ENCODE peak calls at places on chromosomes 1 and 21, in five cellular contexts. G, Y, E, N and A are unnamed samples.

GRCh38 chr1:89022167-89022959 is at the start of gene GBP3:
- DNase-seq in G (no peak), Y (peak), E (peak), N (no peak), A (peak)

GRCh38 chr1:153880962-153881361 is 41.8 kb downstream of the GATAD2B start:
- DNase-seq in G (peak), Y (peak), E (peak), N (peak), A (peak)

GRCh38 chr1:244100691-244101453 is 49.8 kb downstream of the ZBTB18 start:
- DNase-seq in G (no peak), Y (peak), E (peak), N (no peak), A (no peak)

GRCh38 chr1:162710349-162710748 is 78.1 kb downstream of the DDR2 start:
- DNase-seq in G (no peak), Y (peak), E (no peak), N (no peak), A (no peak)

GRCh38 chr1:64161347-64162080 is 41.9 kb upstream of the UBE2U start:
- DNase-seq in G (no peak), Y (peak), E (no peak), N (peak), A (peak)

GRCh38 chr21:46188226-46189212 is 4.3 kb upstream of the SPATC1L start:
- DNase-seq in G (peak), Y (peak), E (no peak), N (peak), A (peak)

GRCh38 chr1:3133671-3134070 is 64.7 kb downstream of the PRDM16 start:
- DNase-seq in G (no peak), Y (no peak), E (no peak), N (no peak), A (no peak)

GRCh38 chr1:38489844-38490270 is 369.7 kb downstream of the RRAGC start:
- DNase-seq in G (no peak), Y (peak), E (no peak), N (no peak), A (no peak)

GRCh38 chr1:15146971-15147376 is 6.6 kb upstream of the TMEM51 start:
- DNase-seq in G (no peak), Y (no peak), E (no peak), N (no peak), A (no peak)

GRCh38 chr1:41980872-41981653 is 62.3 kb upstream of the HIVEP3 start:
- DNase-seq in G (no peak), Y (no peak), E (no peak), N (no peak), A (no peak)

GRCh38 chr1:201396859-201397464 is 2.2 kb downstream of the LAD1 start:
- DNase-seq in G (no peak), Y (no peak), E (no peak), N (no peak), A (no peak)

GRCh38 chr1:170369000-170369399 is 163.0 kb upstream of the GORAB start:
- DNase-seq in G (no peak), Y (no peak), E (no peak), N (no peak), A (no peak)

DNA sequence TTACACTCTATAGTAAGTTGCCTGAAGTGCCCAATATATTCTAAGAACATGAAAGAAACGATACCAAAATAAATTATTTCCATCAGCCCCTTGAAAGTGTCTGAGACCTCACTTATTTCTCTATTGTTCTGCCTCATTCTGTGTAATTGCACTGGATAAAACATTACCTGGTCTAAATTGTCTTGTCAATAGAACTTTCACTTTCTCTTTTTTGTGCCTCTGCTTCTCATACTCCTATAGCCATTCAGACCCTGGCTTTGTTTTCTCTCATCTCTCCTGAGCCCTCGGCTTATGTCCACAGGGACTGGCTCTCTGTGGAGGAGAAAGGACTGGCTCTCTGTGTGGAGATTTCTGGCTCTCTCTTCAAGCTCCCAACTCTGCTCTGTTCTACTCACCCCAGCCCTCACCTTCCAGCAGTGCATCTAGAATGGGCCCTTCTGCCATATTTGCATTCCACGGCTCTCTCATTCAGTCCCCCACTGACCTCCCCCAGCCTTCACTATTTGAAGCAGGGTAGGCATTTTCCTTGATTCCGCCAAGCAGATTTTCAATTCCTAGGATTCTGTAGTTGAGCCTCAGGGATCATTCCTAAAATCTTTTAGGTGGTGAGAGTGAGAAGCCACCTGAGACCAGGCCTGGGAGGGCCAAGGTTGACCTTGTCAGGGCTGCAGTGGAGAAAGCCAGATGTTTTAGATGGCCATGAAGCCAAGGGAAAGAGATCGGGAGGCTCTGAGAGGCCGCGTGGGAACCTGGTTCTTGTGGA is 15.9 kb upstream of the GALNT2 start:
- DNase-seq in G (no peak), Y (no peak), E (no peak), N (no peak), A (no peak)
- H3K4me3 ChIP-seq in G (no peak), Y (no peak), E (no peak), N (no peak), A (no peak)

DNA sequence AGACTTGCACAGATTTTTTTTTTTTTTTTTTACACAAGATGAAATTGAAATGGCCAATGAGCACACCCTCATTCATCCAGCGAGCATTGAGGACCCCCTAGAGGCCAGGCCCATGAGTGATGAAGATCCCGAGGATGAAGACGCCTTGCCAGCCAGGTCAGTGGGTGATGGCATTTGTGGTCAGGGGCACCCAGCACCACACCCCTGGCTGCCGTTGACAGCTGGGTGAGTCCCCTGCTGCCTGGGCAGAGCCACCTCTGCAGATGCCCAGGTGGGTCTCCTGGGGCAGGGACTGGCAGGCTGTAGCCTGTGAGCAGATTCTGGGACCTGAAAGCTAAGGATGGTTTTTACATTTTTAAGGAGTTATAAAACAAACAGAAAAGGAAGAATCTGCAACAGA is 60.3 kb downstream of the ADARB1 start:
- DNase-seq in G (no peak), Y (no peak), E (no peak), N (no peak), A (no peak)
- TF ChIP-seq CTCF in G (no peak), Y (no peak), E (no peak), N (no peak), A (no peak)

GRCh38 chr1:101311146-101311892 is 74.5 kb downstream of the S1PR1 start:
- DNase-seq in G (no peak), Y (no peak), E (no peak), N (no peak), A (no peak)
- H3K4me3 ChIP-seq in G (no peak), Y (no peak), E (no peak), N (no peak), A (no peak)

GRCh38 chr1:118717893-118718292 is 270.2 kb downstream of the TBX15 start:
- DNase-seq in G (no peak), Y (no peak), E (no peak), N (no peak), A (no peak)

GRCh38 chr1:118711356-118711755 is 276.8 kb downstream of the TBX15 start:
- DNase-seq in G (no peak), Y (no peak), E (no peak), N (no peak), A (no peak)

DNA sequence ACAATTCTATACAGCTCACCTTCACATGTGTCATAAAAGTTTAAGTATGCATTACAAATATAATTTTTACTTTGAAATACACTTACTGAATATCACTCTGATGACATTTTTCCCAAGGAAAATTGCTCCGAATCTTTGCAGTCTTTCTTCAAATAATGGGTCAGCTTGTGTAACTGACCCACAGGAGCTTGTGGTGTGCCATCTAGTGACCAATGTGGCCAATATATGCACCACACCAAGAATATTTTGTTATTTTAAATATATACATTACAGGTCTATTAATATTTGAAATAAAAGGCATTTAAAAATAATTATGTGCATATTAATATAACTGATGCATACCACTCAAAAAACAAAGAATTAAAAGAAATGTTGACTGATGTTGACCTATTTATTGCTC is 271.4 kb downstream of the TBX15 start:
- DNase-seq in G (no peak), Y (no peak), E (no peak), N (no peak), A (peak)
- TF ChIP-seq CTCF in G (no peak), Y (peak), E (no peak), N (no peak), A (peak)

GRCh38 chr1:184813528-184814089 is 59.0 kb upstream of the EDEM3 start:
- DNase-seq in G (no peak), Y (no peak), E (no peak), N (no peak), A (no peak)

GRCh38 chr1:184805667-184806295 is 51.1 kb upstream of the EDEM3 start:
- DNase-seq in G (peak), Y (peak), E (peak), N (peak), A (peak)

GRCh38 chr1:184810735-184811316 is 56.2 kb upstream of the EDEM3 start:
- DNase-seq in G (no peak), Y (no peak), E (no peak), N (peak), A (no peak)

GRCh38 chr1:184806296-184806721 is 51.7 kb upstream of the EDEM3 start:
- DNase-seq in G (no peak), Y (no peak), E (no peak), N (no peak), A (no peak)

DNA sequence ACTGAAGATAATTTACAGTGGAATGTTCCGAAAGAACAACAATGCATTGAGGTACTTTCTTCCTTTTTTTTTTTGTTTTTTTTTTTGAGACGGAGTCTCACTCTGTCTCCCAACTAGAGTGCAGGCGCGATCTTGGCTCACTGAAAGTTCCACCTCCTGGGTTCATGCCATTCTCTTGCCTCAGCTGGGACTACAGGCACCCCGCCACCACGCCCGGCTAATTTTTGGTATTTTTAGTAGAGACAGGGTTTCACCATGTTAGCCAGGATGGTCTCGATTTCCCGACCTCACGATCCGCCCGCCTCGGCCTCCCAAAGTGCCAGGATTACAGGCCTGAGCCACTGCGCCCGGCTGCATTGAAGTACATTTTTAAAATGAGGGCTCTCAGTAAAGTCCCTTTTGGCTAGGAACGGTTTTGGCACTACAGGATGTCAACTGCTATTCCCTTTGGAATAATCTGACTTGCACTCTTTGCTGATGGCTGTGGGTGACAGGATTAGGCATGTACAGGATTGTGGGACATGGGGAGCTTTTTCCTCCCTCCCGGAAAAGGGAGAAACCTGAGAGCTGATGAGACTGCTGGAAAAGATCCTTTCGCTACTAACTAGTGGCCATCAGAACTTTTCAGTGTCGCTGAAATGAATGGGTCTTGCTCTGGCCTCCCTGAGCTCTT is 56.9 kb upstream of the EDEM3 start:
- DNase-seq in G (peak), Y (no peak), E (no peak), N (peak), A (no peak)
- H3K4me3 ChIP-seq in G (no peak), Y (no peak), E (no peak), N (no peak), A (no peak)

DNA sequence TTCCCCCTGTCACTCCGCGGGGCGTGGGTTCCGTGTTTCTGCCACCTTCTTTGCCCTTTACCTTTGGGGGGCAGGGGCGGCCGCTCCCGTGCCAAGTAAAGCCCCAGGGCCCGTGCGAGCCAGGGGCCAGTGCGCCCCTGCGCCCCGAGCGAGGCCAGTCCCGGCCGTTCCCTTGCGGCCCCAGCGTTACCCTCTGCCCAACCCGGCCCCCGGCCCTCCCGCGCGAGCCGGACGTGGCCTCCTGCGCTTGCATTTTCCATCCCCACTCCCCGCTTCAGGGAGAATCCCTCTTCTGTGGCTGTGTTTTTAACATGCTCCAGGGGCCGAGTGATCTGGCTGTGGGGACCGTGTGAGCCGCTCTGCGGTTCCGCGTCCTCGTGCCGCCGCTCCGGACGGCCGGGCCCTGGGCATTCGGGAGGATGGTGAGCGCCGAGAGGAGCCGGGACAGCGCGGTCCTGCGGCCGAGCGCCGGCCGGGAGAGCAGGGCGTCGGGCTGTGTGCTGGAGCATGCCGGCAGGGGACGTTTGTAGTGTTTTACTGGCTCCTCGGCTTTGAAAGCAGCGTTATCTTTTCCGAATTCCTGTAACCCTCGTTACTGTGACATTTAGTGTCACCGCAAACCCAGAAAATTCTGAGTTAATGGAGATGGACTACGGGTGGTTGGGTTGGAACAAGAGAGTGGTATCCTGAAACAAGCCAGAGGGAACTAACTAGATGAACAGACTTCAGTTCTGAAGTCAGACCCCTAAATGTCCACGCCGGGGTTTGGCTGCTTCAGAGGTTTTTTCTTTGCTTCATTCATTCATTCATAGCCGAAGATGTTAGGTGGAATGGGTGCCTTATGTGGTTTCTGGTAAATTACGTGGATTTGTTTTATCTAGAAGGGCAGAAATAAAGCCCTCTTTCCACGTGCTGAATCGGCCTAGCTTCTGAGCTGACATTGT is 1.1 kb downstream of the GALNT2 start:
- DNase-seq in G (peak), Y (no peak), E (no peak), N (no peak), A (peak)
- TF ChIP-seq CTCF in G (no peak), Y (no peak), E (peak), N (no peak), A (no peak)

DNA sequence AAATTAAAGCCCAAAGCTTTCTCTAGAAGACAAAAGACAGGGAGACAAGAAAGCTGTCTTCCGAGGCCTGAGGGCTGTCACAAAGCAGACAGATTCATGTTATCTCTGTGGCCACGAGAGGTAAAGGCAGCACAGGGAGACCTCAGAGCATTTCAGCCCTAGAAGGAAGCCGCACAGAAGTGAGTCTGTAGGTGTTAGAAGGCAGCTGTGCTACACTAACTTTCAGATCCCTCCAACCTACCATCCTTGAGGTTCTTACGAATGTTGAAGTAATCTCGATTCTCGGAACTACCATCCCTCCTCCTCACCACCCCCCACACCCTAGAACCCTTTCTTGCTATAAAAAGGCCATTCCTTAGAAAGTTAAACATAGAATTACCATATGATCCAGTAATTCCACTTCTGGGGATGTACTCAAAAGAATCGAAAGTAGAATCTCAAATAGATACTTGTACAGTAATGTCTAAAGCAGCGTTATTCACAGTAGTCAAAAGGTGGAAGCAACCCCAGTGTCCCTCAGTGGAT is 21.5 kb upstream of the LYST start:
- DNase-seq in G (no peak), Y (no peak), E (no peak), N (no peak), A (no peak)
- H3K4me3 ChIP-seq in G (no peak), Y (no peak), E (no peak), N (no peak), A (no peak)